ENCODE peak calls at places on chromosomes 16 and 17, in seven cellular contexts. A is bronchial epithelial cell, N is neural progenitor cell, F is hepatocyte, U is cardiac muscle cell, E is AG04450, P is lung. B is an unnamed sample.

GRCh38 chr17:69760562-69760961 is 314.5 kb upstream of the KCNJ16 start:
- DNase-seq in A (peak), N (no peak), F (no peak), U (no peak), E (no peak), P (no peak), B (no peak)

GRCh38 chr16:525520-526180 is 1.9 kb upstream of the CAPN15 start:
- DNase-seq in A (peak), N (no peak), F (peak), U (no peak), E (peak), P (no peak), B (peak)

GRCh38 chr17:34384822-34385605 is 22.0 kb upstream of the CCL1 start:
- DNase-seq in A (no peak), N (no peak), F (no peak), U (no peak), E (no peak), P (no peak), B (no peak)

GRCh38 chr16:71826533-71827017 is 17.9 kb upstream of the AP1G1 start:
- DNase-seq in A (no peak), N (no peak), F (no peak), U (no peak), E (no peak), P (no peak), B (no peak)

GRCh38 chr17:59804910-59805381 is 87.8 kb downstream of the TUBD1 start:
- DNase-seq in A (no peak), N (no peak), F (no peak), U (no peak), E (no peak), P (no peak), B (peak)

GRCh38 chr16:8929086-8929748 is 34.5 kb downstream of the USP7 start:
- DNase-seq in A (no peak), N (no peak), F (no peak), U (no peak), E (no peak), P (no peak), B (no peak)

GRCh38 chr16:64469351-64469750 is 652.5 kb downstream of the CDH11 start:
- DNase-seq in A (no peak), N (no peak), F (no peak), U (no peak), E (no peak), P (no peak), B (no peak)

GRCh38 chr17:63295839-63296590 is 150.1 kb downstream of the CYB561 start:
- DNase-seq in A (no peak), N (no peak), F (no peak), U (no peak), E (no peak), P (no peak), B (no peak)

GRCh38 chr17:410674-411401 is 58.2 kb upstream of the RPH3AL start:
- DNase-seq in A (no peak), N (peak), F (peak), U (no peak), E (no peak), P (no peak), B (peak)

GRCh38 chr17:63855185-63855584 is 12.7 kb upstream of the SMARCD2 start:
- DNase-seq in A (no peak), N (no peak), F (no peak), U (no peak), E (no peak), P (no peak), B (no peak)

GRCh38 chr17:61833536-61834203 is 29.7 kb downstream of the BRIP1 start:
- DNase-seq in A (peak), N (no peak), F (no peak), U (no peak), E (no peak), P (no peak), B (peak)

GRCh38 chr16:47037396-47037745 is 63.9 kb upstream of the DNAJA2 start:
- DNase-seq in A (no peak), N (peak), F (peak), U (peak), E (no peak), P (no peak), B (peak)

GRCh38 chr16:4454618-4455017 is 19.8 kb downstream of the NMRAL1 start:
- DNase-seq in A (no peak), N (peak), F (no peak), U (peak), E (no peak), P (no peak), B (no peak)

GRCh38 chr17:74361613-74362391 is at the start of gene BTBD17:
- DNase-seq in A (peak), N (peak), F (peak), U (peak), E (no peak), P (peak), B (peak)

GRCh38 chr17:40351185-40352043 is 13.1 kb downstream of the GJD3 start:
- DNase-seq in A (no peak), N (peak), F (peak), U (no peak), E (no peak), P (no peak), B (no peak)

GRCh38 chr17:72365857-72366415 is 245.1 kb downstream of the SOX9 start:
- DNase-seq in A (no peak), N (no peak), F (no peak), U (no peak), E (no peak), P (no peak), B (no peak)

GRCh38 chr16:64012166-64012565 is 1109.7 kb downstream of the CDH11 start:
- DNase-seq in A (no peak), N (no peak), F (no peak), U (no peak), E (no peak), P (no peak), B (no peak)

GRCh38 chr17:47663997-47664941 is 14.6 kb downstream of the KPNB1 start:
- DNase-seq in A (peak), N (peak), F (peak), U (peak), E (no peak), P (no peak), B (peak)

GRCh38 chr17:47654991-47655390 is 5.3 kb downstream of the KPNB1 start:
- DNase-seq in A (no peak), N (no peak), F (no peak), U (no peak), E (no peak), P (no peak), B (no peak)

GRCh38 chr17:47665655-47666054 is 15.9 kb downstream of the KPNB1 start:
- DNase-seq in A (no peak), N (no peak), F (no peak), U (no peak), E (no peak), P (no peak), B (peak)

GRCh38 chr17:47660064-47660492 is 10.4 kb downstream of the KPNB1 start:
- DNase-seq in A (no peak), N (no peak), F (no peak), U (no peak), E (no peak), P (no peak), B (peak)
- H3K4me3 ChIP-seq in A (no peak), N (no peak), F (no peak), U (no peak), E (no peak), P (no peak), B (no peak)

DNA sequence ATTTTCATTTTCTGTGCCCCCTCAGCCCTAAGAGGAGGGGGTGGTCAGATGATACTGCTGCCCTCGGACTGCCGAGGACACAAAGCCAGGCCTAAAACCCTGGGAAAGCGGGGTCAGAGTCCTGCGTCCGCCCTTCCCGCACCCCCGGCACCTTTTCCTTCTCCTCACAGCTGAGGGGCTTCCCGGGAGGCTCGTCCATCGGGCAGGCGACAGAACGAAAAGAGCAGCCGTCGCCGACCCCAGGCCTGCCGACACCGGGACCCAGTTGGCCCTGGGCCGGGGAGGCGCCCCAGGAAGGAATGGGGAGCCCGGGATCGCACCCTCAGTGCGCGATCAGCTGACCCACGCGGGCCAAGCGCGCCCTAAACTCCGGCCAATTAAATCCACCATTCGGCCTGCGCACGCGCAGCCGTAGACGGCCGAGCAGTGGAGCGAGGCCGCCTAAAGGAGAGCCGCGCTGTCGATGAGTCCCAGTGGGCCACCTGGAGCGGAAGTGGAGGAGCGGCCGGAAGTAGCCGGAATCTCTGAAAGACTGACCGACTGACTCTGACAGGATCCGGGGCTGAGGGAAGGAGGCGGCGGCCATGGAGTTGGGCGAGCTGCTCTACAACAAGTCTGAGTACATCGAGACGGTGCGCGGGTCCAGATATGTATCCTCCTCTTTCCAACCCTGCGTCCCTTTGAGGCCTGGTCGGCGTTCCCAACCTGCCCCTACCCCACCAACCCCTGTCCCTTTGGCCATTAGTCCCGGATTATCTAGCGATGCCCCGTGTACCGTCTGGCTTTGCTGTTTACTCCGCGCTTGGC is at the start of the genes DCTN5 and PALB2:
- DNase-seq in A (peak), N (peak), F (peak), U (peak), E (peak), P (peak), B (peak)
- TF ChIP-seq CTCF in A (no peak), N (no peak), F (no peak), U (no peak), E (no peak), P (no peak), B (no peak)

DNA sequence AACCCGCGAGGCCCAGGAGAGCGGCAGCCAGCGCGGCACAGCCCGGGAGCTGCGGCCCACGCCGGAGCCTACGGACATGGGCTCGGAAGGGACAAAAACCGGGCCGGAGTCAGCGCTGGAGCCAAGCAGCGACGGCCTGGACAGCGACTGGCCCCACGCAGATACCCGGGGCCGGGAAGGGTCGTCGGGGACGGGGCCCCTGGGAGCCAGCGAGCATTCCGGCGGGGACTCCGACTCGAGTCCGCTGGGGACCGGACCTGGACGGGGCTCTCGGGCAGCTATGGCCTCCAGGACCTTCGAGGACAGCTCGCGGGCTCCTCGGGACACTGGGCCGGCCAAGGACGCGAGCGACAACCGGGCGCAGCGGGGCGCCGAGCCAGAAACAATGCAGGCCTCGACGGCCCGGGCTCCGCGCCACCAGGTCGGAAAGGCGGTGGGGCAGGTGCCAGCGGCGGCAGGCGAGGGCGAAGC is 981 bp downstream of the MYO15B start:
- DNase-seq in A (no peak), N (no peak), F (no peak), U (no peak), E (no peak), P (peak), B (no peak)
- H3K4me3 ChIP-seq in A (peak), N (peak), F (peak), U (peak), E (peak), P (peak), B (peak)

GRCh38 chr16:77434022-77434364 is 841 bp downstream of the ADAMTS18 start:
- DNase-seq in A (no peak), N (no peak), F (no peak), U (no peak), E (no peak), P (no peak), B (no peak)

GRCh38 chr16:77434365-77435239 is at the start of gene ADAMTS18:
- DNase-seq in A (no peak), N (peak), F (peak), U (peak), E (no peak), P (no peak), B (no peak)

GRCh38 chr16:77439106-77439505 is 4.3 kb upstream of the ADAMTS18 start:
- DNase-seq in A (no peak), N (no peak), F (no peak), U (peak), E (no peak), P (no peak), B (no peak)

GRCh38 chr16:77435240-77435819 is 496 bp upstream of the ADAMTS18 start:
- DNase-seq in A (no peak), N (peak), F (no peak), U (no peak), E (no peak), P (no peak), B (no peak)

DNA sequence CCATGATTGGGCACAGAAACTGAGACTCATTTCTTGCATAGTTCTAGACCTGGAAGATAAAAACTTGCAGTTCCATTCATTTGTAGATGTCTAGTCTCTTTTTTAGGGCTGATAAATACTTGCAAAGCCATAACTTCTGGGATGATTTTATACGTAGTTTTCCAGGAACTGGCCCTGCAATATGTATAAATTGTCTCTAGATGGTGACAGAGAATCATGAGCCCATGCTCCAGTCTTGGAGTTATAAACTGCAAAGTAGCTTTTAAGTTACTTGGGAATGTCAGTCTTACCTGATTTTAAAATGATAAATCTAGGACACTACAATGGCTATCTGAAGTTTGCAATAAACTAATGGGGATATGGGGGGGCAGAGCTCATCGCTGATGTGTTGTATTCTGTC is 3.0 kb upstream of the ADAMTS18 start:
- DNase-seq in A (no peak), N (peak), F (no peak), U (peak), E (no peak), P (no peak), B (peak)
- TF ChIP-seq CTCF in A (no peak), N (peak), F (peak), U (peak), E (peak), P (no peak), B (peak)

GRCh38 chr16:85173077-85173980 is 61.1 kb upstream of the CIBAR2 start:
- DNase-seq in A (peak), N (peak), F (peak), U (peak), E (peak), P (no peak), B (peak)
- H3K4me3 ChIP-seq in A (no peak), N (no peak), F (no peak), U (peak), E (peak), P (no peak), B (peak)

GRCh38 chr17:80283116-80283852 is 22.6 kb downstream of the RNF213 start:
- DNase-seq in A (no peak), N (no peak), F (no peak), U (no peak), E (no peak), P (no peak), B (no peak)

GRCh38 chr17:80281516-80281915 is 20.9 kb downstream of the RNF213 start:
- DNase-seq in A (no peak), N (no peak), F (no peak), U (no peak), E (no peak), P (no peak), B (no peak)

GRCh38 chr17:80277751-80278671 is 17.4 kb downstream of the RNF213 start:
- DNase-seq in A (no peak), N (no peak), F (no peak), U (no peak), E (no peak), P (no peak), B (no peak)

GRCh38 chr17:80284631-80285030 is 24.0 kb downstream of the RNF213 start:
- DNase-seq in A (no peak), N (peak), F (no peak), U (no peak), E (no peak), P (no peak), B (no peak)

GRCh38 chr17:80279895-80280294 is 19.2 kb downstream of the RNF213 start:
- DNase-seq in A (peak), N (no peak), F (peak), U (no peak), E (peak), P (no peak), B (peak)
- TF ChIP-seq CTCF in A (no peak), N (no peak), F (no peak), U (peak), E (peak), P (no peak), B (peak)

DNA sequence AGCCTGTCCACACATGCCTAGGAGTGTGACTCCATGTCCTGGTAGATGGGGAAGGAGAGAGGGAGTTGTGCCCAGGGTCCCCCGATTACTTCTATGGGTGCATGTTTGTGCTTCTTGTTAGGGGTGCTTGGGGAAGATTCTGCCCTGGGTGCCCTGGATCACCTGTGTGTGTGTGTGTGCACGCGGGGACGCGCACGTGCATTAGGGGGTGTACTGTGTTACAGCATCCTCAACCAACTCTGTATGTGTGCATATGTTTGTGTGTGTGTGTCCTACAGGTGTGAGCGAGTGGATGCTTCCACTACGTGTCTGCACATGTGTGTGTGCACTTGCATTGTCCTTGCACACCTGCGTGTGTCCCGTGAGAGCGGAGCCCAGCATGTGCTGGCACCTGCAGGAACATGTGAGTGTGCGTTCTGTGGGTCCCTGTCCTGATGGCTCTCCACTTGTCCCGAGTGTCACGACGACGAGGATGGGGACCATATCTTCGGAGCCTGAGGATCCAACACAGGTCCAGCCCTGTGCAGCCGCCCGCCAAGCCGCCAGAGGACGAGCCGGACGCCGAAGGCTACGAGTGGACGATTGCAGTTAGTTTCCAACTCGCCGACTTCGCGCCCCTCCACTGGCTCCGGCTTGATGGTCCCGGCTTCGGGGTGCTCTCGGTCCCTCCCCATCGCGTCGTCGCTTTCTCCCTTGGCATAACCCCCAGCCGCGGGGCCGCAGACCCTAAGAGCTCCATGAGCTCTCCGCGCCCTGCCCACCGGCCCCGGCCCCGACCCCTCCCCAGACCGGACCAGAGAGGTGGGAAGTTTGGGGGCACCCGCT is 6.0 kb upstream of the TBC1D3B start:
- DNase-seq in A (no peak), N (peak), F (peak), U (peak), E (no peak), P (no peak), B (no peak)
- H3K4me3 ChIP-seq in A (peak), N (peak), F (peak), U (peak), E (peak), P (peak), B (peak)

DNA sequence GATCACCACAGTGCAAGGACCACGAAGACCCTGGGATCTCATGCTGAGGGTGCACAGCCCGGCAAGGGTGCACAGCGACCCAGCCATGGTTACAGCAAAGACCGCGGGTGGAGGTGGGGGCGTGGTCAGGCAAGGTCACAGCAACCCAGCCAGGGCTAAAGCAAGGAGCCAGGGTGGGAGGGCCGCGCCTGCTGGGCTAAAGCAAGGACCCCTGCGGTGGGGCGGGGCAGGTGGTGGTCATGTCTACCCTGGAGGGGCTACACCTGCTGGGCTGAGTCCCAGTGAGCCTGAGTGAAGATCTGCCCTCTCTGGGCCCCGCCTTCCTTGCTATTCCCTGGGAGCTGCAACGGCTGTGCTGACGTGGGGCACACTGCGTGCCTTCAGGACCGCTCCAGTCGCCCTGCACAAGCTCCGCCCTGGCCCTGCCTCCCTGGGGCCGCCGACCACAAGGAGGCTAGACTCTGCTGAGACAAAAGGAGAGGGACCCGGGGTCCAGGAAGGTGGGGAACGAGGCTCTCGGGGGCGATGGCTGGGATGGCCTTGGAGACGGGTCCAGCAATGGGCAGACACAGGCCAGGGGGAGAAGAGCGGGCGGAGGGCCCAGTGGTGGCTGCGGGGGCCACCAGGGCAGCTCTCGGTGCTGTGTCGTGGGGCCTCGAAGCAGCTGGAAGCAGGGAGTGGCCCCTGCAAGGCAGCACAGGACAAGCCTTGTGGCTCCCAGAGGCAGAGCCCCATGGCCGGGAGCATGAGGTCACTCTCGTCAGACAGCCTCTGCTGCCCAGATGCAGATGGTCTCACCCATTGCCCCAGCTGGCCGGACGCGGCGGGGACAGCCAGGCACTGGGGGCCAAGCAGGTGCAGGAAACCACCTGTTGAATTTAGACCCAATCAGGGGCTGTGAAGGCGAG is 52.8 kb downstream of the CBFA2T3 start:
- DNase-seq in A (no peak), N (peak), F (no peak), U (no peak), E (no peak), P (no peak), B (no peak)
- TF ChIP-seq CTCF in A (no peak), N (no peak), F (no peak), U (no peak), E (no peak), P (no peak), B (no peak)

B was measured in fibroblast of villous mesenchyme.